ENCODE peak calls at places on chromosome 11, in five cellular contexts. M, P, G, U and T are unnamed samples.

GRCh38 chr11:25860677-25861445 is 471.1 kb upstream of the ANO3 start:
- DNase-seq in U (peak; percentile 15), P (no peak), M (no peak), G (no peak), T (no peak)

GRCh38 chr11:10606536-10607208 is 38.2 kb upstream of the LYVE1 start:
- DNase-seq in U (peak; percentile 86), M (no peak), P (no peak), G (no peak), T (no peak)

GRCh38 chr11:132913295-132913694 is 619.0 kb downstream of the OPCML start:
- DNase-seq in U (no peak), P (no peak), M (no peak), G (no peak), T (no peak)

GRCh38 chr11:62147545-62147944 is 23.7 kb downstream of the INCENP start:
- DNase-seq in U (no peak), M (no peak), G (no peak), P (no peak), T (no peak)

GRCh38 chr11:117819096-117820040 is 5.2 kb downstream of the FXYD2 start:
- DNase-seq in P (no peak), U (peak; percentile 63), M (no peak), G (peak; percentile 74), T (peak; percentile 82)

GRCh38 chr11:31059529-31059928 is 310.0 kb downstream of the DCDC1 start:
- DNase-seq in M (no peak), G (no peak), P (no peak), U (no peak), T (no peak)

GRCh38 chr11:76654310-76654851 is 16.2 kb downstream of the LRRC32 start:
- DNase-seq in U (peak; percentile 97), P (peak; percentile 11), G (no peak), M (no peak), T (peak; percentile 91)

GRCh38 chr11:16612801-16613400 is 125.5 kb upstream of the C11orf58 start:
- DNase-seq in P (no peak), M (no peak), U (peak; percentile 35), G (no peak), T (no peak)

GRCh38 chr11:67997460-67997921 is 6.4 kb downstream of the UNC93B1 start:
- DNase-seq in G (no peak), P (no peak), U (no peak), M (no peak), T (no peak)

GRCh38 chr11:122032317-122032716 is 83.7 kb downstream of the BLID start:
- DNase-seq in M (no peak), G (no peak), U (no peak), P (peak; percentile 48), T (no peak)

GRCh38 chr11:94973099-94973968 is at the start of the genes CWC15 and KDM4D:
- DNase-seq in P (peak; percentile 90), U (peak; percentile 90), G (peak; percentile 96), M (peak; percentile 94), T (peak; percentile 97)
- TF ChIP-seq POLR2A in P (peak; percentile 69), U (peak; percentile 78), G (no peak), M (peak; percentile 38), T (peak; percentile 26)

GRCh38 chr11:114110948-114111347 is 51.4 kb downstream of the ZBTB16 start:
- DNase-seq in G (no peak), M (peak; percentile 32), P (no peak), U (no peak), T (no peak)
- H3K4me1 ChIP-seq in G (peaks cover 100% of the 10 kb centered on the region), M (peaks cover 26% of the 10 kb centered on the region), P (peaks cover 40% of the 10 kb centered on the region), U (no peaks in the 10 kb centered on the region), T (peaks cover 99% of the 10 kb centered on the region)

DNA sequence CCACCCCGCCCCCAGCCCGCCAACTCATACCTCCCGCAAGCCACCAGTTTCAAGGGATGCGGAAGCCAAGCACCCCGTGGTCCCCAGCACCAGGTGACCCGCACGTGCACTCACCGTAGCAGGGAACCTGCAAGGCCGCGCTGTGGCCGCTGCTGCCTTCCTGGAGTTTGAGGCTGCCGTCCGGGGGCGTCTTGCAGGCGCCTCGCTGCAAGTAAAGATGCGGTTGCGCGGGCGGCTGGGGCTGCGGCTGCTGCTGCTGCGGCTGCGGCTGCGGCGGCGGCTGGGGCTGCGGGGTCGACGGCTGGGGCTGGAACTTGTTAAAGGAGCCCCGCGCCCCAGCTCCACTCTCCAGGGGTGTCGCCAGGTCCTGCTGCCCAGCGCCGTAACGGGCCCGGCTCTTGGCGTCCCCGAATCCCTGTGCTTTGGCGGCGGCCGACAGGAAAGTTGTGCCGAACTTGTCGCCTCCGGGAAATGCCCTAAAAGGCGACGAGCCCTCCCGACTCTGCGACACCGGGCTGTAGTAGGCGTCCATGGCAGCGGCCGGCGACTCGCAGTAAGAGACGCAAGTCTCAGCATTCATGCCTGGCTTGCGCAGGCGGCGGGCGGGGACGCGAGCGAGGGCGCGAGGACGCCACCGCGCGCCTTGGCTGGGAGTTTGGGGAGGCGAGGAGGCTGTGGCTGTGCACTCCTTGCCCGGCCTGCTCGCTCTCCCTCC is at the start of gene ALX4:
- DNase-seq in P (no peak), G (peak; percentile 43), U (no peak), M (no peak), T (no peak)
- TF ChIP-seq CTCF in P (no peak), G (no peak), U (no peak), M (no peak), T (no peak)

GRCh38 chr11:126355324-126355925 is at the start of gene ST3GAL4:
- DNase-seq in U (peak; percentile 52), M (peak; percentile 60), P (peak; percentile 66), G (peak; percentile 65), T (peak; percentile 90)
- TF ChIP-seq POLR2A in U (no peak), M (no peak), P (peak; percentile 61), G (no peak), T (no peak)

GRCh38 chr11:27467181-27467913 is 5.2 kb downstream of the LGR4 start:
- DNase-seq in U (no peak), P (no peak), M (no peak), G (no peak), T (no peak)

GRCh38 chr11:27468209-27468608 is 4.4 kb downstream of the LGR4 start:
- DNase-seq in U (peak; percentile 53), G (no peak), P (no peak), M (no peak), T (no peak)

GRCh38 chr11:27464155-27464759 is 8.3 kb downstream of the LGR4 start:
- DNase-seq in U (peak; percentile 44), G (peak; percentile 46), M (no peak), P (no peak), T (no peak)

GRCh38 chr11:27466363-27466762 is 6.2 kb downstream of the LGR4 start:
- DNase-seq in M (no peak), P (no peak), U (no peak), G (no peak), T (no peak)

GRCh38 chr11:27465629-27466028 is 7.0 kb downstream of the LGR4 start:
- DNase-seq in P (no peak), U (no peak), M (no peak), G (no peak), T (no peak)
- H3K4me1 ChIP-seq in P (peaks cover 26% of the 10 kb centered on the region), U (peaks cover 3% of the 10 kb centered on the region), M (peaks cover 8% of the 10 kb centered on the region), G (peaks cover 73% of the 10 kb centered on the region), T (peaks cover 70% of the 10 kb centered on the region)

GRCh38 chr11:78261869-78262637 is 73.3 kb downstream of the USP35 start:
- DNase-seq in U (no peak), M (no peak), P (no peak), G (no peak), T (no peak)

GRCh38 chr11:78268516-78269410 is 80.0 kb downstream of the USP35 start:
- DNase-seq in P (no peak), G (no peak), U (peak; percentile 26), M (no peak), T (peak; percentile 73)

GRCh38 chr11:78265326-78265725 is 76.6 kb downstream of the USP35 start:
- DNase-seq in M (no peak), G (no peak), P (no peak), U (peak; percentile 4), T (no peak)

GRCh38 chr11:78262710-78263109 is 74.0 kb downstream of the USP35 start:
- DNase-seq in P (no peak), G (no peak), M (no peak), U (peak; percentile 29), T (no peak)

DNA sequence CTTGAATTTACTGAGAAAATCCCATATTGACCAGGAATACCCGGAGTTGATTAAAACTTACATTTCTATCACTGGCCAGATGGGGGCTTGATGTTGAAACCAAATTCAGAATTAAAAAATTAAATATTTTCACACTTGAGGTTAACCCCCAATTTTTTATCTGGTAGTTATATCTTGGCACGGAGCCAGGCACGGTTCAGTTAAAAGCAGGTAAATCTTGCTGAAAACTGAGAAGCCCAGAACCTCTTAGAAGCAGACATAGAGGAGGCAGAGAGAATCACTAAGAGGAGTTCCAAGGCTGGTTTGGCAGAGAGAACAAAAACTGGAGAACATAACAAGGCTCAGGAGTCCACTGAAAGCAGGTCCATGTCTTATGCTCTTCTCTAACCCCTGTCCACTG is 77.7 kb downstream of the USP35 start:
- DNase-seq in M (no peak), U (no peak), G (no peak), P (no peak), T (no peak)
- TF ChIP-seq CTCF in M (no peak), U (no peak), G (no peak), P (no peak), T (no peak)

GRCh38 chr11:7573558-7574296 is 59.9 kb downstream of the PPFIBP2 start:
- DNase-seq in M (no peak), P (no peak), U (no peak), G (no peak), T (no peak)
- TF ChIP-seq POLR2A in M (no peak), P (no peak), U (no peak), G (no peak), T (no peak)

GRCh38 chr11:126137146-126137545 is 74.3 kb downstream of the RPUSD4 start:
- DNase-seq in P (no peak), M (no peak), G (no peak), U (no peak), T (peak; percentile 69)

GRCh38 chr11:126140932-126141291 is 70.5 kb downstream of the RPUSD4 start:
- DNase-seq in G (peak; percentile 94), M (peak; percentile 78), P (peak; percentile 65), U (peak; percentile 70), T (peak; percentile 94)

GRCh38 chr11:126140106-126140931 is 71.1 kb downstream of the RPUSD4 start:
- DNase-seq in U (no peak), G (peak; percentile 72), P (no peak), M (no peak), T (peak; percentile 80)

GRCh38 chr11:126138636-126139540 is 72.6 kb downstream of the RPUSD4 start:
- DNase-seq in P (no peak), G (peak; percentile 65), M (no peak), U (no peak), T (peak; percentile 64)

GRCh38 chr11:126139541-126140091 is 71.8 kb downstream of the RPUSD4 start:
- DNase-seq in G (peak; percentile 77), U (peak; percentile 53), P (no peak), M (no peak), T (peak; percentile 86)
- H3K4me1 ChIP-seq in G (peaks cover 87% of the 10 kb centered on the region), U (peaks cover 18% of the 10 kb centered on the region), P (peaks cover 9% of the 10 kb centered on the region), M (no peaks in the 10 kb centered on the region), T (peaks cover 65% of the 10 kb centered on the region)